ENCODE peak calls at places on chromosomes 12 and 14, in five cellular contexts. One of them, this sample, is unnamed.

GRCh38 chr14:104584557-104584956 is 5.0 kb downstream of the C14orf180 start:
- DNase-seq in upper lobe of right lung: no peak
- DNase-seq in fibroblast of pulmonary artery: no peak
- DNase-seq in hepatocyte: no peak
- DNase-seq in lower leg skin: no peak
- DNase-seq in this sample: no peak

GRCh38 chr14:104262515-104263514 is 124.4 kb downstream of the KIF26A start:
- DNase-seq in upper lobe of right lung: peak
- DNase-seq in fibroblast of pulmonary artery: no peak
- DNase-seq in hepatocyte: no peak
- DNase-seq in lower leg skin: no peak
- DNase-seq in this sample: no peak

GRCh38 chr12:93380480-93381121 is 2.9 kb downstream of the NUDT4 start:
- DNase-seq in upper lobe of right lung: no peak
- DNase-seq in fibroblast of pulmonary artery: peak
- DNase-seq in hepatocyte: peak
- DNase-seq in lower leg skin: no peak
- DNase-seq in this sample: no peak

GRCh38 chr14:65433157-65433556 is 20.6 kb downstream of the FUT8 start:
- DNase-seq in upper lobe of right lung: no peak
- DNase-seq in fibroblast of pulmonary artery: no peak
- DNase-seq in hepatocyte: no peak
- DNase-seq in lower leg skin: no peak
- DNase-seq in this sample: peak

GRCh38 chr14:32224731-32225377 is 21.8 kb upstream of the RNU6-8 start:
- DNase-seq in upper lobe of right lung: no peak
- DNase-seq in fibroblast of pulmonary artery: peak
- DNase-seq in hepatocyte: peak
- DNase-seq in lower leg skin: no peak
- DNase-seq in this sample: peak

GRCh38 chr14:91835197-91835919 is 32.0 kb downstream of the TC2N start:
- DNase-seq in upper lobe of right lung: no peak
- DNase-seq in fibroblast of pulmonary artery: no peak
- DNase-seq in hepatocyte: peak
- DNase-seq in lower leg skin: no peak
- DNase-seq in this sample: peak

GRCh38 chr14:29926701-29927595 is 699 bp downstream of the PRKD1 start:
- DNase-seq in upper lobe of right lung: peak
- DNase-seq in fibroblast of pulmonary artery: peak
- DNase-seq in hepatocyte: peak
- DNase-seq in lower leg skin: no peak
- DNase-seq in this sample: no peak

GRCh38 chr12:82517027-82517426 is 158.7 kb downstream of the METTL25 start:
- DNase-seq in upper lobe of right lung: no peak
- DNase-seq in fibroblast of pulmonary artery: peak
- DNase-seq in hepatocyte: peak
- DNase-seq in lower leg skin: no peak
- DNase-seq in this sample: peak

GRCh38 chr12:124687695-124688301 is 120.4 kb upstream of the NCOR2 start:
- DNase-seq in upper lobe of right lung: no peak
- DNase-seq in fibroblast of pulmonary artery: peak
- DNase-seq in hepatocyte: no peak
- DNase-seq in lower leg skin: no peak
- DNase-seq in this sample: no peak

GRCh38 chr12:8667280-8667679 is 4.7 kb upstream of the MFAP5 start:
- DNase-seq in upper lobe of right lung: no peak
- DNase-seq in fibroblast of pulmonary artery: no peak
- DNase-seq in hepatocyte: no peak
- DNase-seq in lower leg skin: no peak
- DNase-seq in this sample: no peak

GRCh38 chr12:64478661-64479060 is 26.7 kb downstream of the TBK1 start:
- DNase-seq in upper lobe of right lung: no peak
- DNase-seq in fibroblast of pulmonary artery: no peak
- DNase-seq in hepatocyte: no peak
- DNase-seq in lower leg skin: no peak
- DNase-seq in this sample: no peak

GRCh38 chr12:1421091-1421902 is 173.1 kb downstream of the FBXL14 start:
- DNase-seq in upper lobe of right lung: no peak
- DNase-seq in fibroblast of pulmonary artery: no peak
- DNase-seq in hepatocyte: no peak
- DNase-seq in lower leg skin: no peak
- DNase-seq in this sample: no peak

GRCh38 chr14:23069413-23069806 is 12.1 kb upstream of the CDH24 start:
- DNase-seq in upper lobe of right lung: no peak
- DNase-seq in fibroblast of pulmonary artery: no peak
- DNase-seq in hepatocyte: no peak
- DNase-seq in lower leg skin: no peak
- DNase-seq in this sample: no peak
- H3K4me3 ChIP-seq in upper lobe of right lung: no peak
- H3K4me3 ChIP-seq in fibroblast of pulmonary artery: no peak
- H3K4me3 ChIP-seq in hepatocyte: no peak
- H3K4me3 ChIP-seq in lower leg skin: no peak
- H3K4me3 ChIP-seq in this sample: no peak

GRCh38 chr14:95655461-95655860 is 30.8 kb upstream of the TCL1B start:
- DNase-seq in upper lobe of right lung: no peak
- DNase-seq in fibroblast of pulmonary artery: no peak
- DNase-seq in hepatocyte: no peak
- DNase-seq in lower leg skin: no peak
- DNase-seq in this sample: no peak

GRCh38 chr14:95649230-95649629 is 37.0 kb upstream of the TCL1B start:
- DNase-seq in upper lobe of right lung: no peak
- DNase-seq in fibroblast of pulmonary artery: no peak
- DNase-seq in hepatocyte: no peak
- DNase-seq in lower leg skin: no peak
- DNase-seq in this sample: no peak

GRCh38 chr14:95652690-95653089 is 33.5 kb upstream of the TCL1B start:
- DNase-seq in upper lobe of right lung: no peak
- DNase-seq in fibroblast of pulmonary artery: no peak
- DNase-seq in hepatocyte: no peak
- DNase-seq in lower leg skin: no peak
- DNase-seq in this sample: peak

GRCh38 chr14:95651028-95651427 is 35.2 kb upstream of the TCL1B start:
- DNase-seq in upper lobe of right lung: no peak
- DNase-seq in fibroblast of pulmonary artery: no peak
- DNase-seq in hepatocyte: no peak
- DNase-seq in lower leg skin: no peak
- DNase-seq in this sample: no peak

DNA sequence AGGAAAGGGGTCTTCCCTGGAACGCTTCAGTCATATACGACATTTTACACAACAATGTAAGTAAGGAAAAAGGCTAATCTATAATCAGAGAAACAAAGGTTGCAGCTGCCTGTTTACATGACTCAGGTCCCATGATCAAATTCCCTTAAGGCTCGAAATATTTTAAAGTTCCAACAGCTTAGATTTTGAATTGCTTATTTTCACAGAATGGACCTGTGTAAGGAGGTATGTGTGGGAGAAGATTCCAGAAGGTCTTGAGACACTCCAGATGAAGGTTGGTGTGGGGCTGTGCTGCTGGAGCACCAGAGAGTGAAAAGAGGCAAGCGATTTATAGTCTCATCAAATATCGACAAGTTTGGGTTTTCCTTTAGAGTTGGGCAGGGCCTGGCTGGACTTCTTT is 34.1 kb upstream of the TCL1B start:
- DNase-seq in upper lobe of right lung: no peak
- DNase-seq in fibroblast of pulmonary artery: no peak
- DNase-seq in hepatocyte: no peak
- DNase-seq in lower leg skin: no peak
- DNase-seq in this sample: no peak
- H3K4me3 ChIP-seq in upper lobe of right lung: no peak
- H3K4me3 ChIP-seq in fibroblast of pulmonary artery: no peak
- H3K4me3 ChIP-seq in hepatocyte: no peak
- H3K4me3 ChIP-seq in lower leg skin: no peak
- H3K4me3 ChIP-seq in this sample: no peak

GRCh38 chr14:71286126-71286525 is 378.9 kb downstream of the PCNX1 start:
- DNase-seq in upper lobe of right lung: no peak
- DNase-seq in fibroblast of pulmonary artery: no peak
- DNase-seq in hepatocyte: no peak
- DNase-seq in lower leg skin: no peak
- DNase-seq in this sample: no peak
- H3K4me3 ChIP-seq in upper lobe of right lung: no peak
- H3K4me3 ChIP-seq in fibroblast of pulmonary artery: no peak
- H3K4me3 ChIP-seq in hepatocyte: no peak
- H3K4me3 ChIP-seq in lower leg skin: no peak
- H3K4me3 ChIP-seq in this sample: no peak

GRCh38 chr14:54687750-54688119 is 120.8 kb downstream of the SAMD4A start:
- DNase-seq in upper lobe of right lung: no peak
- DNase-seq in fibroblast of pulmonary artery: no peak
- DNase-seq in hepatocyte: no peak
- DNase-seq in lower leg skin: no peak
- DNase-seq in this sample: no peak

GRCh38 chr14:54688229-54688628 is 121.3 kb downstream of the SAMD4A start:
- DNase-seq in upper lobe of right lung: no peak
- DNase-seq in fibroblast of pulmonary artery: no peak
- DNase-seq in hepatocyte: no peak
- DNase-seq in lower leg skin: no peak
- DNase-seq in this sample: no peak

GRCh38 chr14:54685286-54685845 is 118.4 kb downstream of the SAMD4A start:
- DNase-seq in upper lobe of right lung: no peak
- DNase-seq in fibroblast of pulmonary artery: no peak
- DNase-seq in hepatocyte: no peak
- DNase-seq in lower leg skin: no peak
- DNase-seq in this sample: no peak

GRCh38 chr14:54686219-54686870 is 119.4 kb downstream of the SAMD4A start:
- DNase-seq in upper lobe of right lung: no peak
- DNase-seq in fibroblast of pulmonary artery: peak
- DNase-seq in hepatocyte: no peak
- DNase-seq in lower leg skin: peak
- DNase-seq in this sample: peak

DNA sequence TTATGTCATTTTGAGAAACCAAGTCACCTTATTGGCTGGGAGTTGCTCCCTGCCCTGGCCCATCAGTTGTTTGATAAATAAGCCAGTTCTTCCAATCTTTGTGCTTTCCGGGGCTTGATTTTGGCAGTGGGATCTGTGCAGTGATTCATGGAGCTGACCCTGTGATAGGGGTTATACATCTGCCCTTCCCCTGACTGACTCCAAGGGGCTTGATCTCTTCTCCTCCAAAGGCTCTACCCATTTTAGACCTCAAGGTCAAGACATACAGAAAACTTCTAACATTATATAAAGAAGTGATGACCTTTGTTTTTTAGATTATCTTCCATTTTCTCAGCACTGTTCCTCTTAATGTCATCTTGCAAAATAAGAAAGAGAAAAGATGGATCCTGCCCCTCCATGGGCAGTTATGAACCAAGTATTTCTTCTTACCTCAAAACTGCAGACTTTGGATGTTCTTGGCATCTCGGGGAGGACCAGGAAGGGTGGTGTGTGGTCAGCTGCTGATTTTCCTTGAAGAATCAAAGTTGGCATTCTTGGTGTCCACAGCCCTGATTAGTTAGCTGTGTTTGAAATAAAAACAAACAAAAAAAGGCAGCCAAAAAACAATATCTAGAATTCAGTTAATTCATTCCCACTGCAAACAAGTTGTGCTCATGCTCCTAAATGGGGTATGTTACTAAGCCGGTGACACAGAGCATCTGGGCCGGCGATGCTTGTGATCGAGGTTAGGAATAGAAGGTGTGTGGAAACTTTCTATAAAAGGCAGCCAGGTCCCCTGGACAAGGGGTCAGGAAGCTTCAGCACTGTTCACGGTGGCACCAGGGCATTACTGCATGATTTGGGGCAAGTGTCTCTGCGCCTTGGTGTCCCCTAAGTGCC is 120.2 kb downstream of the SAMD4A start:
- DNase-seq in upper lobe of right lung: no peak
- DNase-seq in fibroblast of pulmonary artery: no peak
- DNase-seq in hepatocyte: no peak
- DNase-seq in lower leg skin: no peak
- DNase-seq in this sample: no peak
- H3K4me3 ChIP-seq in upper lobe of right lung: no peak
- H3K4me3 ChIP-seq in fibroblast of pulmonary artery: no peak
- H3K4me3 ChIP-seq in hepatocyte: no peak
- H3K4me3 ChIP-seq in lower leg skin: no peak
- H3K4me3 ChIP-seq in this sample: no peak